ENCODE peak calls at places on chromosomes 13 and 19, in seven cellular contexts. One of them, this sample, is unnamed. For H3K79me2 and H3K9me2, the result is how much of the 10 kb centered on the place peaks cover.

GRCh38 chr13:39317284-39317683 is 279.0 kb downstream of the NHLRC3 start:
- DNase-seq in PC-3: peak
- DNase-seq in hepatocyte: no peak
- DNase-seq in SK-N-SH: no peak
- DNase-seq in GM23338: no peak
- DNase-seq in OCI-LY7: no peak
- DNase-seq in PC-9: no peak
- DNase-seq in this sample: no peak

GRCh38 chr13:110006304-110006703 is 219.9 kb upstream of the IRS2 start:
- DNase-seq in PC-3: peak
- DNase-seq in hepatocyte: no peak
- DNase-seq in GM23338: no peak
- DNase-seq in SK-N-SH: no peak
- DNase-seq in PC-9: peak
- DNase-seq in OCI-LY7: no peak
- DNase-seq in this sample: peak

GRCh38 chr19:39407644-39408391 is 1.2 kb downstream of the ZFP36 start:
- DNase-seq in GM23338: peak
- DNase-seq in PC-9: peak
- DNase-seq in SK-N-SH: no peak
- DNase-seq in hepatocyte: peak
- DNase-seq in OCI-LY7: peak
- DNase-seq in PC-3: peak
- DNase-seq in this sample: peak

GRCh38 chr13:44974056-44974798 is 15.0 kb downstream of the NUFIP1 start:
- DNase-seq in GM23338: no peak
- DNase-seq in OCI-LY7: no peak
- DNase-seq in hepatocyte: no peak
- DNase-seq in PC-9: no peak
- DNase-seq in PC-3: no peak
- DNase-seq in SK-N-SH: no peak
- DNase-seq in this sample: no peak

GRCh38 chr13:98941536-98941935 is 36.3 kb downstream of the DOCK9 start:
- DNase-seq in GM23338: no peak
- DNase-seq in PC-3: no peak
- DNase-seq in hepatocyte: no peak
- DNase-seq in SK-N-SH: no peak
- DNase-seq in OCI-LY7: no peak
- DNase-seq in PC-9: no peak
- DNase-seq in this sample: no peak

GRCh38 chr19:48487544-48487943 is 18.4 kb downstream of the CYTH2 start:
- DNase-seq in PC-3: peak
- DNase-seq in SK-N-SH: no peak
- DNase-seq in hepatocyte: no peak
- DNase-seq in OCI-LY7: no peak
- DNase-seq in GM23338: no peak
- DNase-seq in PC-9: no peak
- DNase-seq in this sample: no peak

GRCh38 chr13:33446821-33447481 is 161.4 kb upstream of the STARD13 start:
- DNase-seq in PC-9: peak
- DNase-seq in hepatocyte: peak
- DNase-seq in OCI-LY7: no peak
- DNase-seq in SK-N-SH: no peak
- DNase-seq in PC-3: peak
- DNase-seq in GM23338: no peak
- DNase-seq in this sample: no peak

GRCh38 chr13:27830010-27830409 is 37.7 kb downstream of the GSX1 start:
- DNase-seq in hepatocyte: peak
- DNase-seq in SK-N-SH: peak
- DNase-seq in GM23338: peak
- DNase-seq in PC-9: no peak
- DNase-seq in OCI-LY7: peak
- DNase-seq in PC-3: peak
- DNase-seq in this sample: peak

GRCh38 chr19:1082165-1082927 is 12.8 kb downstream of the POLR2E start:
- DNase-seq in SK-N-SH: peak
- DNase-seq in PC-9: peak
- DNase-seq in OCI-LY7: peak
- DNase-seq in PC-3: peak
- DNase-seq in GM23338: peak
- DNase-seq in hepatocyte: peak
- DNase-seq in this sample: peak

GRCh38 chr19:49447485-49448431 is 3.9 kb downstream of the PIH1D1 start:
- DNase-seq in hepatocyte: no peak
- DNase-seq in GM23338: peak
- DNase-seq in SK-N-SH: peak
- DNase-seq in PC-3: no peak
- DNase-seq in OCI-LY7: peak
- DNase-seq in PC-9: no peak
- DNase-seq in this sample: peak

GRCh38 chr19:16258440-16258903 is 60.8 kb downstream of the AP1M1 start:
- DNase-seq in PC-3: no peak
- DNase-seq in PC-9: no peak
- DNase-seq in OCI-LY7: no peak
- DNase-seq in GM23338: no peak
- DNase-seq in SK-N-SH: peak
- DNase-seq in hepatocyte: no peak
- DNase-seq in this sample: peak

GRCh38 chr19:3080281-3080680 is 13.9 kb upstream of the GNA11 start:
- DNase-seq in hepatocyte: no peak
- DNase-seq in PC-3: no peak
- DNase-seq in PC-9: no peak
- DNase-seq in OCI-LY7: no peak
- DNase-seq in GM23338: no peak
- DNase-seq in SK-N-SH: peak
- DNase-seq in this sample: no peak

GRCh38 chr19:54465367-54466109 is 2.0 kb upstream of the LENG9 start:
- DNase-seq in GM23338: peak
- DNase-seq in PC-9: no peak
- DNase-seq in SK-N-SH: no peak
- DNase-seq in PC-3: no peak
- DNase-seq in OCI-LY7: no peak
- DNase-seq in hepatocyte: no peak
- DNase-seq in this sample: no peak

GRCh38 chr13:69324109-69324886 is 783.3 kb upstream of the ATXN8OS start:
- DNase-seq in PC-3: peak
- DNase-seq in hepatocyte: peak
- DNase-seq in PC-9: no peak
- DNase-seq in GM23338: peak
- DNase-seq in OCI-LY7: peak
- DNase-seq in SK-N-SH: peak
- DNase-seq in this sample: peak

GRCh38 chr13:50358221-50358620 is 343.0 kb downstream of the KCNRG start:
- DNase-seq in GM23338: no peak
- DNase-seq in OCI-LY7: no peak
- DNase-seq in PC-9: no peak
- DNase-seq in PC-3: peak
- DNase-seq in SK-N-SH: peak
- DNase-seq in hepatocyte: no peak
- DNase-seq in this sample: no peak

GRCh38 chr13:35260316-35260715 is 216.2 kb downstream of the MAB21L1 start:
- DNase-seq in PC-3: no peak
- DNase-seq in GM23338: no peak
- DNase-seq in PC-9: no peak
- DNase-seq in hepatocyte: no peak
- DNase-seq in SK-N-SH: no peak
- DNase-seq in OCI-LY7: no peak
- DNase-seq in this sample: no peak

GRCh38 chr19:33779849-33780248 is 16.8 kb upstream of the KCTD15 start:
- DNase-seq in GM23338: no peak
- DNase-seq in PC-3: no peak
- DNase-seq in hepatocyte: no peak
- DNase-seq in SK-N-SH: no peak
- DNase-seq in PC-9: no peak
- DNase-seq in OCI-LY7: no peak
- DNase-seq in this sample: no peak

GRCh38 chr13:95496485-95496884 is 56.0 kb upstream of the CLDN10 start:
- DNase-seq in PC-3: no peak
- DNase-seq in GM23338: no peak
- DNase-seq in SK-N-SH: no peak
- DNase-seq in hepatocyte: no peak
- DNase-seq in OCI-LY7: no peak
- DNase-seq in PC-9: no peak
- DNase-seq in this sample: no peak

GRCh38 chr19:5109560-5109959 is 140.6 kb downstream of the KDM4B start:
- DNase-seq in PC-3: no peak
- DNase-seq in PC-9: no peak
- DNase-seq in OCI-LY7: no peak
- DNase-seq in hepatocyte: no peak
- DNase-seq in SK-N-SH: no peak
- DNase-seq in GM23338: peak
- DNase-seq in this sample: no peak

GRCh38 chr19:50477751-50478515 is 1.3 kb upstream of the GARIN5A start:
- DNase-seq in OCI-LY7: no peak
- DNase-seq in PC-3: no peak
- DNase-seq in PC-9: no peak
- DNase-seq in SK-N-SH: no peak
- DNase-seq in hepatocyte: no peak
- DNase-seq in GM23338: no peak
- DNase-seq in this sample: no peak

GRCh38 chr13:55728229-55728628 is 1412.5 kb upstream of the PRR20A start:
- DNase-seq in SK-N-SH: no peak
- DNase-seq in PC-3: no peak
- DNase-seq in GM23338: no peak
- DNase-seq in PC-9: no peak
- DNase-seq in hepatocyte: no peak
- DNase-seq in OCI-LY7: no peak
- DNase-seq in this sample: no peak

GRCh38 chr13:30409911-30410704 is 12.2 kb upstream of the UBE2L5 start:
- DNase-seq in PC-3: peak
- DNase-seq in OCI-LY7: no peak
- DNase-seq in PC-9: no peak
- DNase-seq in hepatocyte: peak
- DNase-seq in SK-N-SH: no peak
- DNase-seq in GM23338: no peak
- DNase-seq in this sample: no peak

GRCh38 chr19:52963229-52963760 is 614 bp upstream of the ZNF816 start:
- DNase-seq in GM23338: peak
- DNase-seq in PC-9: no peak
- DNase-seq in hepatocyte: peak
- DNase-seq in PC-3: no peak
- DNase-seq in SK-N-SH: peak
- DNase-seq in OCI-LY7: no peak
- DNase-seq in this sample: no peak

GRCh38 chr13:82850644-82851043 is 1031.6 kb downstream of the SLITRK1 start:
- DNase-seq in hepatocyte: no peak
- DNase-seq in GM23338: no peak
- DNase-seq in OCI-LY7: no peak
- DNase-seq in SK-N-SH: no peak
- DNase-seq in PC-3: no peak
- DNase-seq in PC-9: no peak
- DNase-seq in this sample: no peak

GRCh38 chr13:82848766-82849165 is 1033.5 kb downstream of the SLITRK1 start:
- DNase-seq in hepatocyte: no peak
- DNase-seq in PC-3: no peak
- DNase-seq in OCI-LY7: no peak
- DNase-seq in SK-N-SH: no peak
- DNase-seq in PC-9: no peak
- DNase-seq in GM23338: no peak
- DNase-seq in this sample: no peak

GRCh38 chr13:82847595-82847994 is 1034.7 kb downstream of the SLITRK1 start:
- DNase-seq in GM23338: peak
- DNase-seq in OCI-LY7: no peak
- DNase-seq in hepatocyte: no peak
- DNase-seq in PC-3: peak
- DNase-seq in PC-9: no peak
- DNase-seq in SK-N-SH: no peak
- DNase-seq in this sample: no peak
- H3K79me2 ChIP-seq in GM23338: under half
- H3K79me2 ChIP-seq in OCI-LY7: under half
- H3K79me2 ChIP-seq in hepatocyte: under half
- H3K79me2 ChIP-seq in PC-3: under half
- H3K79me2 ChIP-seq in PC-9: under half
- H3K79me2 ChIP-seq in SK-N-SH: under half
- H3K79me2 ChIP-seq in this sample: under half

GRCh38 chr13:114341003-114341777 is 26.9 kb downstream of the CHAMP1 start:
- DNase-seq in OCI-LY7: no peak
- DNase-seq in SK-N-SH: no peak
- DNase-seq in hepatocyte: no peak
- DNase-seq in PC-9: no peak
- DNase-seq in GM23338: peak
- DNase-seq in PC-3: no peak
- DNase-seq in this sample: no peak
- H3K4me2 ChIP-seq in OCI-LY7: peak
- H3K4me2 ChIP-seq in SK-N-SH: no peak
- H3K4me2 ChIP-seq in hepatocyte: no peak
- H3K4me2 ChIP-seq in PC-9: no peak
- H3K4me2 ChIP-seq in GM23338: no peak
- H3K4me2 ChIP-seq in PC-3: no peak
- H3K4me2 ChIP-seq in this sample: no peak

GRCh38 chr13:72805663-72806341 is 23.9 kb downstream of the PIBF1 start:
- DNase-seq in PC-3: no peak
- DNase-seq in OCI-LY7: no peak
- DNase-seq in SK-N-SH: no peak
- DNase-seq in hepatocyte: no peak
- DNase-seq in GM23338: no peak
- DNase-seq in PC-9: no peak
- DNase-seq in this sample: no peak

GRCh38 chr13:72804301-72804700 is 22.4 kb downstream of the PIBF1 start:
- DNase-seq in PC-3: no peak
- DNase-seq in hepatocyte: no peak
- DNase-seq in SK-N-SH: no peak
- DNase-seq in OCI-LY7: no peak
- DNase-seq in PC-9: no peak
- DNase-seq in GM23338: no peak
- DNase-seq in this sample: no peak

GRCh38 chr13:72808917-72809500 is 27.1 kb downstream of the PIBF1 start:
- DNase-seq in hepatocyte: peak
- DNase-seq in OCI-LY7: peak
- DNase-seq in PC-9: no peak
- DNase-seq in SK-N-SH: peak
- DNase-seq in PC-3: peak
- DNase-seq in GM23338: peak
- DNase-seq in this sample: peak
- H3K9me2 ChIP-seq in hepatocyte: under half
- H3K9me2 ChIP-seq in OCI-LY7: under half
- H3K9me2 ChIP-seq in PC-9: under half
- H3K9me2 ChIP-seq in SK-N-SH: under half
- H3K9me2 ChIP-seq in PC-3: under half
- H3K9me2 ChIP-seq in GM23338: under half
- H3K9me2 ChIP-seq in this sample: under half

DNA sequence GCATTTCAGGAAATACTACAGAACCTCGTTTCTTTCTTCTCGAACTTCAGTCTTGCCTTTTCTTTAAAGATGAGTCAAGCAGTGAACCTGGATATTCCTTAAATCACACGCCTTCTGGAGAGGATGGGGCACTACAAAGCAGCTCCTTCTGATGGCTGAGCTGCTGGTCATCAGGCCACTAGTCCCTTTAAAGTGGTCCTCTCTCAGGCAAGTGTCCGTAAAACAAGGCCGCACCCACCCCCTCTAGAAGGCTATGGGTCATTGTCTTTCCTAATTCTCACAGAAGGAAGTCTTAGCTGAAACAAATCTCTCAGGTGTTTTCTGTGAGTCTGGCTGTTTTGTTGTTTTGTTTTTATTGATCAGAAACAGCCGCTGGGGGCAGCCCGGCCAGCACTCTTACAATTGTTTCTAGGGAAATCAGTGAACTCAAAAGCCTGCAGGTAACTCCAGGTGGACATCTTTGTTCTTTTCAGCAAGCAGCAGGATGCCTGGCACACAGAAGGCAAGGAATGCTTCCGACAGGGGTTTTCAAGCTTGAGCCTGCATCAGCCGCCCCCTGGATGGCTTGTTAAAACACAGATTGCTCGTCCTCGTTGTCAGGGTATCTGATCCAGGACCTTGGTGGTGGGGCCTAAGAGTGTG is 45.4 kb downstream of the MBNL2 start:
- DNase-seq in hepatocyte: no peak
- DNase-seq in GM23338: peak
- DNase-seq in OCI-LY7: no peak
- DNase-seq in SK-N-SH: no peak
- DNase-seq in PC-9: no peak
- DNase-seq in PC-3: no peak
- DNase-seq in this sample: no peak
- H3K79me2 ChIP-seq in hepatocyte: half or more
- H3K79me2 ChIP-seq in GM23338: under half
- H3K79me2 ChIP-seq in OCI-LY7: under half
- H3K79me2 ChIP-seq in SK-N-SH: half or more
- H3K79me2 ChIP-seq in PC-9: half or more
- H3K79me2 ChIP-seq in PC-3: under half
- H3K79me2 ChIP-seq in this sample: under half